ENCODE peak calls at places on chromosomes 12 and 14, in seven cellular contexts. T is NCI-H1417; L is lower leg skin; Z is neural crest cell; Y is suprapubic skin; J is neuronal stem cell; Q is activated T-cell treated with anti-CD3 and anti-CD28 coated beads, Interleukin-2, amount 50 U/mL, for 48 hours. P is an unnamed sample.

GRCh38 chr12:12985817-12986408 is 14.2 kb downstream of the HEBP1 start:
- DNase-seq in Z (no peak), Q (peak), T (no peak), Y (no peak), L (no peak), J (no peak), P (no peak)

GRCh38 chr12:71684081-71684480 is 1.8 kb upstream of the TMEM19 start:
- DNase-seq in J (no peak), Q (no peak), T (no peak), L (no peak), Z (no peak), Y (no peak), P (no peak)

GRCh38 chr14:69423279-69423678 is 24.8 kb downstream of the SLC39A9 start:
- DNase-seq in Q (no peak), L (no peak), Z (no peak), T (no peak), J (no peak), Y (no peak), P (no peak)

GRCh38 chr14:31927348-31927826 is 149.7 kb upstream of the ARHGAP5 start:
- DNase-seq in L (no peak), Z (peak), Y (no peak), J (no peak), T (no peak), Q (peak), P (no peak)

GRCh38 chr12:109252799-109253198 is 56.3 kb downstream of the FOXN4 start:
- DNase-seq in T (no peak), Q (no peak), Y (no peak), J (no peak), L (no peak), Z (no peak), P (no peak)

GRCh38 chr12:122988612-122989442 is 8.3 kb downstream of the ARL6IP4 start:
- DNase-seq in Y (no peak), T (no peak), Q (no peak), L (no peak), J (no peak), Z (no peak), P (no peak)

GRCh38 chr12:107684029-107684790 is 1.4 kb upstream of the PWP1 start:
- DNase-seq in L (no peak), Q (no peak), Y (no peak), J (no peak), T (no peak), Z (no peak), P (no peak)

GRCh38 chr12:95253386-95253785 is 35.8 kb downstream of the VEZT start:
- DNase-seq in T (no peak), L (no peak), Z (no peak), J (no peak), Y (no peak), Q (no peak), P (no peak)

GRCh38 chr12:9866786-9867379 is 2.3 kb downstream of the CLEC2B start:
- DNase-seq in Y (no peak), Z (no peak), Q (no peak), L (no peak), J (no peak), T (no peak), P (no peak)

GRCh38 chr14:77409131-77409533 is 14.2 kb downstream of the NOXRED1 start:
- DNase-seq in Z (no peak), Y (no peak), Q (no peak), L (no peak), J (no peak), T (no peak), P (no peak)

GRCh38 chr14:91607322-91608047 is 97.4 kb upstream of the PPP4R3A start:
- DNase-seq in Z (no peak), L (no peak), Q (no peak), T (no peak), Y (no peak), J (no peak), P (no peak)

P was measured in DMS79.